ENCODE peak calls at places on chromosomes 16 and 17, in four cellular contexts. One of them, this sample, is unnamed.

GRCh38 chr17:57296231-57296630 is 39.9 kb downstream of the MSI2 start:
- DNase-seq in IMR-90: no peak
- DNase-seq in stimulated activated CD4-positive, alpha-beta T cell treated with anti-CD3 and anti-CD28 coated beads, Interleukin-12 subunit alpha, Interleukin-12 subunit beta, amount 100 ng/mL, for 4 hours: no peak
- DNase-seq in coronary artery: no peak
- DNase-seq in this sample: peak; percentile 23

GRCh38 chr16:85174871-85175723 is 62.8 kb upstream of the CIBAR2 start:
- DNase-seq in IMR-90: peak; percentile 54
- DNase-seq in coronary artery: no peak
- DNase-seq in stimulated activated CD4-positive, alpha-beta T cell treated with anti-CD3 and anti-CD28 coated beads, Interleukin-12 subunit alpha, Interleukin-12 subunit beta, amount 100 ng/mL, for 4 hours: no peak
- DNase-seq in this sample: no peak

GRCh38 chr16:85995591-85996461 is 96.9 kb downstream of the IRF8 start:
- DNase-seq in coronary artery: no peak
- DNase-seq in IMR-90: no peak
- DNase-seq in stimulated activated CD4-positive, alpha-beta T cell treated with anti-CD3 and anti-CD28 coated beads, Interleukin-12 subunit alpha, Interleukin-12 subunit beta, amount 100 ng/mL, for 4 hours: peak; percentile 55
- DNase-seq in this sample: no peak

GRCh38 chr17:63940584-63940983 is 8.5 kb upstream of the CD79B start:
- DNase-seq in IMR-90: no peak
- DNase-seq in stimulated activated CD4-positive, alpha-beta T cell treated with anti-CD3 and anti-CD28 coated beads, Interleukin-12 subunit alpha, Interleukin-12 subunit beta, amount 100 ng/mL, for 4 hours: no peak
- DNase-seq in coronary artery: no peak
- DNase-seq in this sample: no peak

GRCh38 chr16:79542196-79542859 is 58.2 kb downstream of the MAF start:
- DNase-seq in stimulated activated CD4-positive, alpha-beta T cell treated with anti-CD3 and anti-CD28 coated beads, Interleukin-12 subunit alpha, Interleukin-12 subunit beta, amount 100 ng/mL, for 4 hours: no peak
- DNase-seq in IMR-90: no peak
- DNase-seq in coronary artery: no peak
- DNase-seq in this sample: no peak

GRCh38 chr17:49016775-49017463 is 19.7 kb downstream of the IGF2BP1 start:
- DNase-seq in stimulated activated CD4-positive, alpha-beta T cell treated with anti-CD3 and anti-CD28 coated beads, Interleukin-12 subunit alpha, Interleukin-12 subunit beta, amount 100 ng/mL, for 4 hours: no peak
- DNase-seq in coronary artery: no peak
- DNase-seq in IMR-90: peak; percentile 80
- DNase-seq in this sample: peak; percentile 93

GRCh38 chr17:59149841-59150511 is 5.0 kb downstream of the SKA2 start:
- DNase-seq in coronary artery: no peak
- DNase-seq in stimulated activated CD4-positive, alpha-beta T cell treated with anti-CD3 and anti-CD28 coated beads, Interleukin-12 subunit alpha, Interleukin-12 subunit beta, amount 100 ng/mL, for 4 hours: no peak
- DNase-seq in IMR-90: no peak
- DNase-seq in this sample: peak; percentile 42

GRCh38 chr17:46730026-46730425 is 88.5 kb downstream of the WNT3 start:
- DNase-seq in coronary artery: no peak
- DNase-seq in IMR-90: no peak
- DNase-seq in stimulated activated CD4-positive, alpha-beta T cell treated with anti-CD3 and anti-CD28 coated beads, Interleukin-12 subunit alpha, Interleukin-12 subunit beta, amount 100 ng/mL, for 4 hours: no peak
- DNase-seq in this sample: no peak

GRCh38 chr17:42459256-42459982 is 741 bp downstream of the ATP6V0A1 start:
- DNase-seq in IMR-90: peak; percentile 69
- DNase-seq in coronary artery: peak; percentile 75
- DNase-seq in stimulated activated CD4-positive, alpha-beta T cell treated with anti-CD3 and anti-CD28 coated beads, Interleukin-12 subunit alpha, Interleukin-12 subunit beta, amount 100 ng/mL, for 4 hours: peak; percentile 11
- DNase-seq in this sample: peak; percentile 74

GRCh38 chr16:89952049-89952448 is 3.5 kb downstream of the DEF8 start:
- DNase-seq in stimulated activated CD4-positive, alpha-beta T cell treated with anti-CD3 and anti-CD28 coated beads, Interleukin-12 subunit alpha, Interleukin-12 subunit beta, amount 100 ng/mL, for 4 hours: no peak
- DNase-seq in coronary artery: no peak
- DNase-seq in IMR-90: no peak
- DNase-seq in this sample: no peak

GRCh38 chr17:18960803-18961511 is 9.0 kb downstream of the SLC5A10 start:
- DNase-seq in coronary artery: no peak
- DNase-seq in IMR-90: peak; percentile 50
- DNase-seq in stimulated activated CD4-positive, alpha-beta T cell treated with anti-CD3 and anti-CD28 coated beads, Interleukin-12 subunit alpha, Interleukin-12 subunit beta, amount 100 ng/mL, for 4 hours: peak; percentile 83
- DNase-seq in this sample: peak; percentile 66

GRCh38 chr17:29085223-29085622 is 42.3 kb downstream of the PIPOX start:
- DNase-seq in stimulated activated CD4-positive, alpha-beta T cell treated with anti-CD3 and anti-CD28 coated beads, Interleukin-12 subunit alpha, Interleukin-12 subunit beta, amount 100 ng/mL, for 4 hours: no peak
- DNase-seq in coronary artery: no peak
- DNase-seq in IMR-90: no peak
- DNase-seq in this sample: no peak

GRCh38 chr16:56558024-56558747 is 6.7 kb upstream of the MT4 start:
- DNase-seq in IMR-90: peak; percentile 75
- DNase-seq in coronary artery: no peak
- DNase-seq in stimulated activated CD4-positive, alpha-beta T cell treated with anti-CD3 and anti-CD28 coated beads, Interleukin-12 subunit alpha, Interleukin-12 subunit beta, amount 100 ng/mL, for 4 hours: no peak
- DNase-seq in this sample: peak; percentile 97

GRCh38 chr17:75096082-75096625 is 8.4 kb downstream of the SLC16A5 start:
- DNase-seq in stimulated activated CD4-positive, alpha-beta T cell treated with anti-CD3 and anti-CD28 coated beads, Interleukin-12 subunit alpha, Interleukin-12 subunit beta, amount 100 ng/mL, for 4 hours: no peak
- DNase-seq in IMR-90: peak; percentile 69
- DNase-seq in coronary artery: no peak
- DNase-seq in this sample: peak; percentile 95